ENCODE peak calls at places on chromosomes 16 and 17, in six cellular contexts. One of them, this sample, is unnamed.

GRCh38 chr17:27956601-27957445 is 63.7 kb upstream of the LYRM9 start:
- DNase-seq in T-cell: no peak
- DNase-seq in activated T-helper 9 cell treated with anti-CD3 and anti-CD28 coated beads, Interleukin-2, amount 50 U/mL, for 16 hours: no peak
- DNase-seq in NCI-H446 treated with DMSO at 0.1 percent for 48 hours: no peak
- DNase-seq in activated naive CD8-positive, alpha-beta T cell treated with anti-CD3 and anti-CD28 coated beads for 36 hours: no peak
- DNase-seq in skeletal muscle cell: no peak
- DNase-seq in this sample: no peak

GRCh38 chr17:37813753-37814152 is 68.9 kb upstream of the HNF1B start:
- DNase-seq in skeletal muscle cell: peak
- DNase-seq in activated naive CD8-positive, alpha-beta T cell treated with anti-CD3 and anti-CD28 coated beads for 36 hours: no peak
- DNase-seq in activated T-helper 9 cell treated with anti-CD3 and anti-CD28 coated beads, Interleukin-2, amount 50 U/mL, for 16 hours: no peak
- DNase-seq in T-cell: no peak
- DNase-seq in NCI-H446 treated with DMSO at 0.1 percent for 48 hours: no peak
- DNase-seq in this sample: no peak

GRCh38 chr16:84806256-84806889 is 13.4 kb upstream of the CRISPLD2 start:
- DNase-seq in activated T-helper 9 cell treated with anti-CD3 and anti-CD28 coated beads, Interleukin-2, amount 50 U/mL, for 16 hours: no peak
- DNase-seq in NCI-H446 treated with DMSO at 0.1 percent for 48 hours: no peak
- DNase-seq in skeletal muscle cell: peak
- DNase-seq in T-cell: no peak
- DNase-seq in activated naive CD8-positive, alpha-beta T cell treated with anti-CD3 and anti-CD28 coated beads for 36 hours: no peak
- DNase-seq in this sample: no peak

GRCh38 chr16:50279142-50279865 is 13.0 kb downstream of the ADCY7 start:
- DNase-seq in activated T-helper 9 cell treated with anti-CD3 and anti-CD28 coated beads, Interleukin-2, amount 50 U/mL, for 16 hours: no peak
- DNase-seq in skeletal muscle cell: no peak
- DNase-seq in NCI-H446 treated with DMSO at 0.1 percent for 48 hours: no peak
- DNase-seq in T-cell: no peak
- DNase-seq in activated naive CD8-positive, alpha-beta T cell treated with anti-CD3 and anti-CD28 coated beads for 36 hours: no peak
- DNase-seq in this sample: no peak

GRCh38 chr16:70437582-70438324 is 1.1 kb downstream of the ST3GAL2 start:
- DNase-seq in activated T-helper 9 cell treated with anti-CD3 and anti-CD28 coated beads, Interleukin-2, amount 50 U/mL, for 16 hours: no peak
- DNase-seq in activated naive CD8-positive, alpha-beta T cell treated with anti-CD3 and anti-CD28 coated beads for 36 hours: no peak
- DNase-seq in skeletal muscle cell: peak
- DNase-seq in NCI-H446 treated with DMSO at 0.1 percent for 48 hours: no peak
- DNase-seq in T-cell: no peak
- DNase-seq in this sample: no peak

GRCh38 chr17:29608986-29609385 is 13.7 kb downstream of the CORO6 start:
- DNase-seq in activated naive CD8-positive, alpha-beta T cell treated with anti-CD3 and anti-CD28 coated beads for 36 hours: no peak
- DNase-seq in skeletal muscle cell: no peak
- DNase-seq in NCI-H446 treated with DMSO at 0.1 percent for 48 hours: no peak
- DNase-seq in T-cell: no peak
- DNase-seq in activated T-helper 9 cell treated with anti-CD3 and anti-CD28 coated beads, Interleukin-2, amount 50 U/mL, for 16 hours: no peak
- DNase-seq in this sample: no peak

GRCh38 chr17:47644324-47644723 is 5.4 kb upstream of the KPNB1 start:
- DNase-seq in skeletal muscle cell: no peak
- DNase-seq in activated T-helper 9 cell treated with anti-CD3 and anti-CD28 coated beads, Interleukin-2, amount 50 U/mL, for 16 hours: no peak
- DNase-seq in T-cell: no peak
- DNase-seq in activated naive CD8-positive, alpha-beta T cell treated with anti-CD3 and anti-CD28 coated beads for 36 hours: no peak
- DNase-seq in NCI-H446 treated with DMSO at 0.1 percent for 48 hours: no peak
- DNase-seq in this sample: no peak

GRCh38 chr17:27602721-27603445 is 28.1 kb upstream of the LGALS9 start:
- DNase-seq in activated naive CD8-positive, alpha-beta T cell treated with anti-CD3 and anti-CD28 coated beads for 36 hours: peak
- DNase-seq in NCI-H446 treated with DMSO at 0.1 percent for 48 hours: no peak
- DNase-seq in T-cell: peak
- DNase-seq in activated T-helper 9 cell treated with anti-CD3 and anti-CD28 coated beads, Interleukin-2, amount 50 U/mL, for 16 hours: peak
- DNase-seq in skeletal muscle cell: no peak
- DNase-seq in this sample: peak

GRCh38 chr16:88505405-88506082 is 52.5 kb downstream of the ZFPM1 start:
- DNase-seq in activated T-helper 9 cell treated with anti-CD3 and anti-CD28 coated beads, Interleukin-2, amount 50 U/mL, for 16 hours: peak
- DNase-seq in skeletal muscle cell: no peak
- DNase-seq in NCI-H446 treated with DMSO at 0.1 percent for 48 hours: no peak
- DNase-seq in T-cell: peak
- DNase-seq in activated naive CD8-positive, alpha-beta T cell treated with anti-CD3 and anti-CD28 coated beads for 36 hours: peak
- DNase-seq in this sample: peak

GRCh38 chr17:13410874-13411273 is 190.9 kb downstream of the HS3ST3A1 start:
- DNase-seq in NCI-H446 treated with DMSO at 0.1 percent for 48 hours: no peak
- DNase-seq in T-cell: no peak
- DNase-seq in activated naive CD8-positive, alpha-beta T cell treated with anti-CD3 and anti-CD28 coated beads for 36 hours: no peak
- DNase-seq in activated T-helper 9 cell treated with anti-CD3 and anti-CD28 coated beads, Interleukin-2, amount 50 U/mL, for 16 hours: no peak
- DNase-seq in skeletal muscle cell: peak
- DNase-seq in this sample: no peak

GRCh38 chr16:55853114-55853513 is 20.2 kb upstream of the CES1 start:
- DNase-seq in activated T-helper 9 cell treated with anti-CD3 and anti-CD28 coated beads, Interleukin-2, amount 50 U/mL, for 16 hours: no peak
- DNase-seq in skeletal muscle cell: no peak
- DNase-seq in activated naive CD8-positive, alpha-beta T cell treated with anti-CD3 and anti-CD28 coated beads for 36 hours: no peak
- DNase-seq in NCI-H446 treated with DMSO at 0.1 percent for 48 hours: no peak
- DNase-seq in T-cell: no peak
- DNase-seq in this sample: no peak

GRCh38 chr17:36544049-36544319 is 735 bp upstream of the GGNBP2 start:
- DNase-seq in activated T-helper 9 cell treated with anti-CD3 and anti-CD28 coated beads, Interleukin-2, amount 50 U/mL, for 16 hours: no peak
- DNase-seq in activated naive CD8-positive, alpha-beta T cell treated with anti-CD3 and anti-CD28 coated beads for 36 hours: peak
- DNase-seq in skeletal muscle cell: peak
- DNase-seq in T-cell: no peak
- DNase-seq in NCI-H446 treated with DMSO at 0.1 percent for 48 hours: no peak
- DNase-seq in this sample: no peak

GRCh38 chr17:47999612-48000011 is 28.7 kb downstream of the CDK5RAP3 start:
- DNase-seq in T-cell: no peak
- DNase-seq in activated T-helper 9 cell treated with anti-CD3 and anti-CD28 coated beads, Interleukin-2, amount 50 U/mL, for 16 hours: no peak
- DNase-seq in activated naive CD8-positive, alpha-beta T cell treated with anti-CD3 and anti-CD28 coated beads for 36 hours: no peak
- DNase-seq in NCI-H446 treated with DMSO at 0.1 percent for 48 hours: no peak
- DNase-seq in skeletal muscle cell: peak
- DNase-seq in this sample: no peak

GRCh38 chr16:88638323-88639230 is at the start of gene IL17C:
- DNase-seq in activated naive CD8-positive, alpha-beta T cell treated with anti-CD3 and anti-CD28 coated beads for 36 hours: no peak
- DNase-seq in skeletal muscle cell: no peak
- DNase-seq in activated T-helper 9 cell treated with anti-CD3 and anti-CD28 coated beads, Interleukin-2, amount 50 U/mL, for 16 hours: no peak
- DNase-seq in T-cell: no peak
- DNase-seq in NCI-H446 treated with DMSO at 0.1 percent for 48 hours: no peak
- DNase-seq in this sample: no peak

GRCh38 chr17:8002646-8003593 is 505 bp downstream of the GUCY2D start:
- DNase-seq in activated naive CD8-positive, alpha-beta T cell treated with anti-CD3 and anti-CD28 coated beads for 36 hours: no peak
- DNase-seq in NCI-H446 treated with DMSO at 0.1 percent for 48 hours: no peak
- DNase-seq in T-cell: no peak
- DNase-seq in skeletal muscle cell: no peak
- DNase-seq in activated T-helper 9 cell treated with anti-CD3 and anti-CD28 coated beads, Interleukin-2, amount 50 U/mL, for 16 hours: no peak
- DNase-seq in this sample: no peak

GRCh38 chr17:63426041-63426916 is 19.8 kb downstream of the CYB561 start:
- DNase-seq in skeletal muscle cell: no peak
- DNase-seq in activated T-helper 9 cell treated with anti-CD3 and anti-CD28 coated beads, Interleukin-2, amount 50 U/mL, for 16 hours: no peak
- DNase-seq in T-cell: no peak
- DNase-seq in activated naive CD8-positive, alpha-beta T cell treated with anti-CD3 and anti-CD28 coated beads for 36 hours: no peak
- DNase-seq in NCI-H446 treated with DMSO at 0.1 percent for 48 hours: no peak
- DNase-seq in this sample: no peak

GRCh38 chr17:52965856-52966255 is 807.3 kb upstream of the CA10 start:
- DNase-seq in T-cell: no peak
- DNase-seq in NCI-H446 treated with DMSO at 0.1 percent for 48 hours: no peak
- DNase-seq in skeletal muscle cell: no peak
- DNase-seq in activated T-helper 9 cell treated with anti-CD3 and anti-CD28 coated beads, Interleukin-2, amount 50 U/mL, for 16 hours: no peak
- DNase-seq in activated naive CD8-positive, alpha-beta T cell treated with anti-CD3 and anti-CD28 coated beads for 36 hours: no peak
- DNase-seq in this sample: no peak

GRCh38 chr16:86508028-86508946 is 2.0 kb upstream of the FOXF1 start:
- DNase-seq in activated naive CD8-positive, alpha-beta T cell treated with anti-CD3 and anti-CD28 coated beads for 36 hours: no peak
- DNase-seq in T-cell: no peak
- DNase-seq in activated T-helper 9 cell treated with anti-CD3 and anti-CD28 coated beads, Interleukin-2, amount 50 U/mL, for 16 hours: no peak
- DNase-seq in NCI-H446 treated with DMSO at 0.1 percent for 48 hours: no peak
- DNase-seq in skeletal muscle cell: no peak
- DNase-seq in this sample: no peak

GRCh38 chr16:84193480-84193879 is 2.5 kb downstream of the ADAD2 start:
- DNase-seq in T-cell: no peak
- DNase-seq in activated naive CD8-positive, alpha-beta T cell treated with anti-CD3 and anti-CD28 coated beads for 36 hours: peak
- DNase-seq in skeletal muscle cell: no peak
- DNase-seq in activated T-helper 9 cell treated with anti-CD3 and anti-CD28 coated beads, Interleukin-2, amount 50 U/mL, for 16 hours: no peak
- DNase-seq in NCI-H446 treated with DMSO at 0.1 percent for 48 hours: no peak
- DNase-seq in this sample: no peak

GRCh38 chr17:76398523-76399174 is 14.2 kb downstream of the SPHK1 start:
- DNase-seq in NCI-H446 treated with DMSO at 0.1 percent for 48 hours: no peak
- DNase-seq in activated T-helper 9 cell treated with anti-CD3 and anti-CD28 coated beads, Interleukin-2, amount 50 U/mL, for 16 hours: no peak
- DNase-seq in activated naive CD8-positive, alpha-beta T cell treated with anti-CD3 and anti-CD28 coated beads for 36 hours: no peak
- DNase-seq in skeletal muscle cell: no peak
- DNase-seq in T-cell: no peak
- DNase-seq in this sample: no peak

GRCh38 chr17:7228920-7229319 is 5.4 kb downstream of the DVL2 start:
- DNase-seq in T-cell: no peak
- DNase-seq in skeletal muscle cell: no peak
- DNase-seq in NCI-H446 treated with DMSO at 0.1 percent for 48 hours: no peak
- DNase-seq in activated naive CD8-positive, alpha-beta T cell treated with anti-CD3 and anti-CD28 coated beads for 36 hours: no peak
- DNase-seq in activated T-helper 9 cell treated with anti-CD3 and anti-CD28 coated beads, Interleukin-2, amount 50 U/mL, for 16 hours: no peak
- DNase-seq in this sample: no peak

GRCh38 chr17:62895650-62896301 is 70.3 kb upstream of the TANC2 start:
- DNase-seq in skeletal muscle cell: no peak
- DNase-seq in NCI-H446 treated with DMSO at 0.1 percent for 48 hours: no peak
- DNase-seq in activated naive CD8-positive, alpha-beta T cell treated with anti-CD3 and anti-CD28 coated beads for 36 hours: no peak
- DNase-seq in activated T-helper 9 cell treated with anti-CD3 and anti-CD28 coated beads, Interleukin-2, amount 50 U/mL, for 16 hours: no peak
- DNase-seq in T-cell: no peak
- DNase-seq in this sample: no peak

This sample was measured in stimulated activated CD4-positive, alpha-beta T cell treated with anti-CD3 and anti-CD28 coated beads, TNF-alpha, amount 100 ng/mL, for 4 hours.